ENCODE peak calls at places on chromosomes 7 and 10, in four cellular contexts. B is left ventricle myocardium inferior, Q is NCI-H345, Y is endothelial cell. D is an unnamed sample.

GRCh38 chr7:140304071-140304799 is 94.1 kb downstream of the SLC37A3 start:
- DNase-seq in Q (no peak), Y (no peak), B (no peak), D (peak)

GRCh38 chr7:104643587-104644217 is 315.3 kb downstream of the LHFPL3 start:
- DNase-seq in Q (no peak), B (no peak), Y (peak), D (no peak)

GRCh38 chr7:47303695-47304453 is 278.0 kb downstream of the TNS3 start:
- DNase-seq in B (no peak), Q (no peak), Y (no peak), D (no peak)

GRCh38 chr10:5563991-5564536 is 39.3 kb downstream of the CALML3 start:
- DNase-seq in B (no peak), Q (no peak), Y (no peak), D (no peak)

GRCh38 chr10:104333037-104333727 is 5.1 kb downstream of the ITPRIP start:
- DNase-seq in B (no peak), Y (no peak), Q (no peak), D (peak)

GRCh38 chr7:99325597-99326407 is at the start of gene ARPC1A:
- DNase-seq in B (peak), Y (peak), Q (peak), D (peak)

GRCh38 chr7:44280636-44280992 is 44.8 kb downstream of the CAMK2B start:
- DNase-seq in Y (no peak), Q (no peak), B (peak), D (no peak)

GRCh38 chr7:151796091-151796870 is 80.6 kb downstream of the PRKAG2 start:
- DNase-seq in B (peak), Q (no peak), Y (no peak), D (no peak)

GRCh38 chr7:114085313-114085591 is 166.4 kb upstream of the PPP1R3A start:
- DNase-seq in B (no peak), Q (no peak), Y (no peak), D (no peak)